ENCODE peak calls at places on chromosomes 1 and 21, in five cellular contexts. P, B, W, J and F are unnamed samples.

GRCh38 chr1:174605198-174605597 is 157.4 kb downstream of the GPR52 start:
- DNase-seq in B (no peak), J (no peak), P (no peak), W (no peak), F (no peak)

GRCh38 chr1:150464422-150464826 is 22.8 kb upstream of the TARS2 start:
- DNase-seq in J (peak), W (peak), P (peak), B (peak), F (peak)

GRCh38 chr21:35529141-35529863 is 480.2 kb upstream of the RUNX1 start:
- DNase-seq in P (peak), W (no peak), J (no peak), B (no peak), F (no peak)

GRCh38 chr1:12544992-12545391 is 73.0 kb downstream of the DHRS3 start:
- DNase-seq in J (no peak), B (no peak), W (no peak), P (no peak), F (no peak)

GRCh38 chr1:33370286-33370685 is 49.4 kb upstream of the A3GALT2 start:
- DNase-seq in B (no peak), J (no peak), W (no peak), P (peak), F (no peak)

GRCh38 chr1:157969693-157970485 is 23.6 kb upstream of the KIRREL1 start:
- DNase-seq in P (peak), J (no peak), B (no peak), W (peak), F (peak)

GRCh38 chr1:64953241-64953640 is 13.1 kb downstream of the JAK1 start:
- DNase-seq in B (no peak), W (no peak), P (no peak), J (no peak), F (no peak)

GRCh38 chr1:31733389-31734219 is 29.8 kb upstream of the COL16A1 start:
- DNase-seq in J (no peak), B (no peak), P (no peak), W (no peak), F (no peak)

GRCh38 chr1:13809461-13810159 is 109.6 kb downstream of the PRDM2 start:
- DNase-seq in J (no peak), P (no peak), W (no peak), B (no peak), F (no peak)
- TF ChIP-seq CTCF in J (no peak), P (no peak), W (no peak), B (no peak), F (no peak)

GRCh38 chr21:29342394-29342957 is 43.8 kb downstream of the BACH1 start:
- DNase-seq in P (peak), B (no peak), W (no peak), J (no peak), F (no peak)
- TF ChIP-seq CTCF in P (peak), B (no peak), W (no peak), J (no peak), F (no peak)

DNA sequence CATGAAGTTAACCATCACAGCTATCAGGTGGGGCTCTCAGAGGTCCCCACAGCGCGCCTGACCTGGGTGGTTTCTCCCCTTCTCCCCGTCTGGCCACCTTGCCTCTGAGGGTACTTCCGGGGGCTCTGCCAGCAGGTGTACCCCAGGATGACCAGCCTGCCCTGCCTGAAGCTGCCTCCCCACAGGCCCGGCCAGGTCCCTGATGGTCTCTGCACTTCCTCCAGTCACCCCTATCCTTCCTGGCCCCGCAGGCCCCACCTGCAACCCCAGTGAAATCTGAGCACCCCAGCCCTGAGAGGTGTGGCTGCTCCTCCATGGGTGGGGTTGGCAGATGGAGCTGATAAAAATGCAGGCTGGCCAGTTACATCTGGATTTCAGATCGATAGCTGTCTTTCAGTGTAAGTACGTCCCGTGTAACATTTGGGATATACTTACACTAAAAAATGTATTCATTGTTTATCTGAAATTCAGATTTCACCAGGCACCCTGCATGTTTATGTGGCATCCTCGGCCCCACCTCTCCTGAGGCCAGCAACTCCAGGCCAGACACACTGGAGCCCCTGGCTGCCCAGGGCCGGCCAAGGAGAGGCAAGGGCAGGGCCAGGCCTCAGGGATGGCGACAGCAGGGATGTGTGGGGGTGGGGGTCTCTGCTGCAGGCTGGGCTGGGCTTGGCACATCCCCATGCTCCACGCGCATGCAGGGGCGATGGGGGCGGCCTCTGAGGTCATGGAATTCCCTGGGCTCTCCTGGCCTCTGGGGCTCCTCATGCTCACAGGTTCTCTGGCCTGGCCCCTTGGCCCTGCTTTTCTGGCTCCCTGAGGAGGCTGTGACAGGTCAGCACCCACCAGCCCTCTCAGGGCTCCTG is 25.1 kb downstream of the LRRC3 start:
- DNase-seq in B (no peak), P (no peak), J (no peak), W (no peak), F (no peak)
- TF ChIP-seq CTCF in B (no peak), P (no peak), J (no peak), W (no peak), F (no peak)

DNA sequence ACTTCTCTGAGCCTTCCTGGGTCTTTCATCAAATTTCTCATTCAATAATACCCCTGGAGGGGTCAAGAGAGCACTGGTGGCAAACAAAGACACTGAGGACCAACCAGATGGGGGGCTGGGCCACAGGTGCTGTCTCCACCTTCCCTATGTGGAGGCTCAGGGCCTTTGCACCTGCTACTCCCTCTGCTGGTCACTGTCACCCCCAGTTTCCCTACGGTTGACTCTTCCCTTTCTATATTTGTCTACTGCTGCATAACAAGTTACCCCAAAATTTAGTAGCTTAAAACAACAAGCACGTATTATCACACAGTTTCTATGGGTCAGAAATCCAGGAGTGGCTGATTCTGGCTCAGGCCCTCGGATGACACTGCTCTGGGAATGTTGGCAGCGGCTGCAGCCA is 138.8 kb upstream of the RUNX3 start:
- DNase-seq in J (no peak), W (no peak), B (no peak), P (no peak), F (no peak)
- TF ChIP-seq CTCF in J (no peak), W (no peak), B (no peak), P (no peak), F (no peak)

GRCh38 chr1:67294836-67295622 is 12.6 kb upstream of the IL12RB2 start:
- DNase-seq in B (no peak), P (no peak), W (no peak), J (no peak), F (no peak)

GRCh38 chr1:67299296-67299695 is 8.4 kb upstream of the IL12RB2 start:
- DNase-seq in J (no peak), P (no peak), W (no peak), B (no peak), F (no peak)

GRCh38 chr1:67304023-67304422 is 3.6 kb upstream of the IL12RB2 start:
- DNase-seq in J (no peak), W (no peak), B (no peak), P (no peak), F (no peak)

GRCh38 chr1:67300561-67300960 is 7.1 kb upstream of the IL12RB2 start:
- DNase-seq in B (no peak), P (no peak), J (no peak), W (no peak), F (no peak)

DNA sequence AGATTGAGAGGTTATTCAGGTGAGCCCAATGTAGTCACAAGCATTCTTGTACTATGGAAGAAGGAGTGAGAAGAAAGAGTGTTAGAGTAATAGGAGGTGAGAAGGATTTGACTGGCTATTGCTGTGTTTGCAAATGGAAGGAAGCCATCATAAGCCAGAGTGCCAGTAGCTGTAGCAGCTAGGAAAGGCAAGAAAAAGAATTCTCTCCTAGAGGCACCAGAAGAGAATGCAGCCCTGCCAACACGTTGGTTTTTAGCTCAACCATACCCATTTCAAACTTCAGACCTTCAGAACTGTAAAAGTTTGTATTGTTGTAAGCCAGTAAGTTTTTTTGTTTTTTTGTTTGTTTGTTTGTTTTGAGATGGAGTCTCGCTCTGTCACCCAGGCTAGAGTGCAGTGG is 8.9 kb upstream of the IL12RB2 start:
- DNase-seq in B (no peak), P (no peak), W (no peak), J (no peak), F (no peak)
- TF ChIP-seq CTCF in B (no peak), P (no peak), W (peak), J (no peak), F (peak)

GRCh38 chr21:46212721-46213484 is 15.7 kb downstream of the LSS start:
- DNase-seq in B (no peak), J (peak), P (no peak), W (no peak), F (no peak)

GRCh38 chr21:46211786-46212720 is 16.5 kb downstream of the LSS start:
- DNase-seq in B (no peak), P (no peak), J (peak), W (no peak), F (no peak)

GRCh38 chr21:46208761-46209721 is 19.5 kb downstream of the LSS start:
- DNase-seq in P (no peak), J (peak), W (no peak), B (no peak), F (no peak)

GRCh38 chr21:46211376-46211775 is 17.2 kb downstream of the LSS start:
- DNase-seq in W (no peak), P (no peak), J (peak), B (no peak), F (no peak)

GRCh38 chr21:46210378-46211136 is 18.0 kb downstream of the LSS start:
- DNase-seq in B (no peak), J (peak), W (peak), P (no peak), F (no peak)
- TF ChIP-seq CTCF in B (no peak), J (no peak), W (peak), P (no peak), F (no peak)